ENCODE peak calls at places on chromosomes 4 and X, in five cellular contexts. D, W, B, P and X are unnamed samples.

GRCh38 chr4:173794662-173795061 is 264.6 kb upstream of the HAND2 start:
- DNase-seq in D (no peak), W (no peak), B (no peak), P (no peak), X (no peak)

GRCh38 chrX:7272301-7272700 is 124.3 kb upstream of the PUDP start:
- DNase-seq in D (no peak), W (no peak), B (no peak), P (no peak), X (no peak)

GRCh38 chrX:20427173-20427770 is 160.6 kb upstream of the RPS6KA3 start:
- DNase-seq in D (no peak), W (no peak), B (no peak), P (no peak), X (no peak)

GRCh38 chrX:154396948-154397887 is 959 bp upstream of the RPL10 start:
- DNase-seq in D (no peak), W (peak; percentile 88), B (peak; percentile 92), P (no peak), X (peak; percentile 92)

GRCh38 chr4:7970031-7970946 is 30.6 kb upstream of the AFAP1 start:
- DNase-seq in D (peak; percentile 65), W (no peak), B (peak; percentile 72), P (no peak), X (peak; percentile 82)

GRCh38 chrX:72495041-72495440 is 77.6 kb downstream of the HDAC8 start:
- DNase-seq in D (no peak), W (no peak), B (no peak), P (no peak), X (no peak)

GRCh38 chr4:952881-953573 is 20.3 kb downstream of the DGKQ start:
- DNase-seq in D (no peak), W (peak; percentile 48), B (peak; percentile 64), P (no peak), X (peak; percentile 64)

GRCh38 chr4:139014391-139015268 is 951 bp upstream of the NOCT start:
- DNase-seq in D (peak; percentile 92), W (no peak), B (no peak), P (no peak), X (no peak)

GRCh38 chrX:48578661-48579128 is 4.4 kb downstream of the RBM3 start:
- DNase-seq in D (no peak), W (no peak), B (no peak), P (no peak), X (no peak)

GRCh38 chrX:48576108-48576507 is 1.8 kb downstream of the RBM3 start:
- DNase-seq in D (no peak), W (no peak), B (no peak), P (no peak), X (no peak)

GRCh38 chrX:48573690-48574269 is 504 bp upstream of the RBM3 start:
- DNase-seq in D (peak; percentile 22), W (peak; percentile 74), B (no peak), P (no peak), X (peak; percentile 85)

GRCh38 chrX:48575642-48576041 is 1.4 kb downstream of the RBM3 start:
- DNase-seq in D (no peak), W (no peak), B (no peak), P (no peak), X (no peak)

GRCh38 chrX:48574270-48575266 is at the start of gene RBM3:
- DNase-seq in D (peak; percentile 91), W (peak; percentile 97), B (peak; percentile 95), P (peak; percentile 80), X (peak; percentile 97)
- TF ChIP-seq CTCF in D (peak; percentile 53), W (peak; percentile 43), B (peak; percentile 25), P (peak; percentile 21), X (no peak)

DNA sequence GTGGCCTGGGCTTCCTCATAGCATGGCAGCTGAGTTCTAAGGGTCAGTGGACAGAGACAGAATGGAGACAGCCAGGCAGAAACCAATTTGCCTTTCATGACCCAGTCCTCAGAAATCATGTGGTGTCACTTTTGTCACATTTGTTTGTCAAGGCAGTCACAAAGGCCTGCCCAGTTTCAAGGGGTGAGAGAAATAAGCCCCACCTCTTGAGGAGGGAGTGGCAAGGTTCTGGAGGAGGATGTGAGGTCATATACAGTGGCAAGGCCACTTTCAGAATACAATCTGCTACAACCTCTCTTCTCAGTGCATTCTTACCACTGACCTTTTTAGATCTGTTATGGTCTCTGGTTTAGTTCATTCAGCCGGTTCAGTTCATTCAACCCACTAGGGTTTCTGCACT is 103.7 kb upstream of the BCOR start:
- DNase-seq in D (no peak), W (no peak), B (no peak), P (no peak), X (no peak)
- H3K27ac ChIP-seq in D (no peak overlapping the region), W (no peak overlapping the region), B (no peak overlapping the region), P (no peak overlapping the region), X (no peak overlapping the region)

GRCh38 chr4:105145059-105145912 is 1.4 kb upstream of the TET2 start:
- DNase-seq in D (no peak), W (no peak), B (no peak), P (no peak), X (no peak)

GRCh38 chr4:105137460-105137859 is 9.2 kb upstream of the TET2 start:
- DNase-seq in D (no peak), W (no peak), B (no peak), P (no peak), X (no peak)

GRCh38 chr4:105145913-105146285 is 777 bp upstream of the TET2 start:
- DNase-seq in D (no peak), W (no peak), B (no peak), P (peak; percentile 1), X (peak; percentile 88)

GRCh38 chr4:105139646-105140045 is 7.0 kb upstream of the TET2 start:
- DNase-seq in D (no peak), W (no peak), B (no peak), P (no peak), X (no peak)

GRCh38 chr4:105140684-105141490 is 5.8 kb upstream of the TET2 start:
- DNase-seq in D (no peak), W (no peak), B (no peak), P (no peak), X (no peak)
- TF ChIP-seq CTCF in D (peak; percentile 73), W (peak; percentile 67), B (peak; percentile 47), P (peak; percentile 59), X (peak; percentile 58)

GRCh38 chr4:152408514-152409327 is 127.2 kb downstream of the FBXW7 start:
- DNase-seq in D (peak; percentile 40), W (no peak), B (no peak), P (no peak), X (no peak)
- H3K27ac ChIP-seq in D (no peak overlapping the region), W (no peak overlapping the region), B (no peak overlapping the region), P (no peak overlapping the region), X (no peak overlapping the region)

GRCh38 chrX:24148535-24149345 is 789 bp upstream of the ZFX start:
- DNase-seq in D (no peak), W (no peak), B (no peak), P (no peak), X (no peak)

GRCh38 chrX:24151513-24151912 is 2.0 kb downstream of the ZFX start:
- DNase-seq in D (no peak), W (no peak), B (no peak), P (no peak), X (no peak)

GRCh38 chrX:24148118-24148517 is 1.4 kb upstream of the ZFX start:
- DNase-seq in D (no peak), W (no peak), B (no peak), P (no peak), X (no peak)

GRCh38 chrX:24150051-24150790 is 692 bp downstream of the ZFX start:
- DNase-seq in D (peak; percentile 76), W (peak; percentile 97), B (peak; percentile 92), P (peak; percentile 61), X (peak; percentile 98)

GRCh38 chrX:24149346-24150050 is at the start of gene ZFX:
- DNase-seq in D (peak; percentile 64), W (peak; percentile 88), B (peak; percentile 90), P (peak; percentile 31), X (peak; percentile 96)
- TF ChIP-seq CTCF in D (no peak), W (no peak), B (no peak), P (no peak), X (no peak)

DNA sequence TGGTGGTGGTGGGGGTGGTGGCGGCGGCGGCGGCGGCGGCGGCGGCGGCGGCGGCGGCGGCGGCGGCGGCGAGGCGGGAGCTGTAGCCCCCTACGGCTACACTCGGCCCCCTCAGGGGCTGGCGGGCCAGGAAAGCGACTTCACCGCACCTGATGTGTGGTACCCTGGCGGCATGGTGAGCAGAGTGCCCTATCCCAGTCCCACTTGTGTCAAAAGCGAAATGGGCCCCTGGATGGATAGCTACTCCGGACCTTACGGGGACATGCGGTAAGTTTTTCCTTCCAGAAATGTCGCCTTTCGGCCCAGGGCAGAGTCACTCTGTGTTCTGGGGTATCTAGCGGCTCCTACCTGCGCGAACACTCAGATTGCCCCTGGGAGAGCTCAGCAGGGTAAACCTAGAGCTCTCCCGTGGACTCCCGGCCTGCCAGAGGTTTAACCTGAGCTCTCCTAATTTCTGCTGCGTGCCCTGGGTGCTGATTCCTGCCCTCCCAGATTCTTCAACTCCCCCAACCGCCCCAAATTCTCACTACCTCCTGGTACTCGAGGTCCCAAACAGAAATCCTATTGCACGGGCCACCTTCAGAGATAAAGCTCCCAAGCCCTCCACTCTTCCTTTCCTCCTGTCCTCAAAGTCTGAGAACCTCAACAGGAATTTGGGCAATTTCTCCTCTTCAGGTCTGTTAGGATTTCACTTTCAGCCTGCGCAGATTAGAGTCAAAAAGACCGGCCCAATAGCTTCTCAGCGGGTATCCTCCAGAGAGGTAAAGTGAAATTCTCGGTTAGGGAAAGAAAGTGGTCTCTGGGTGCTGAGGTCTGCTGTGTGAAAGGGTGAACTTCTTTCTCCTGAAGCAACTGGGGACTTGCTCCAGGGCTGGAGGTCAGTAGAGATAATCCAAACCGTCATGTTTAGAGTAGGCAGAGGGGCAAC is 2.9 kb downstream of the AR start:
- DNase-seq in D (no peak), W (peak; percentile 43), B (no peak), P (no peak), X (no peak)
- H3K27ac ChIP-seq in D (no peak overlapping the region), W (peak overlapping the region; percentile 51), B (peak overlapping the region; percentile 7), P (no peak overlapping the region), X (no peak overlapping the region)